ENCODE peak calls at places on chromosome 17, in five cellular contexts. D, M, L, E and A are unnamed samples.
A peak's percentile ranks its signal among the peaks of the same experiment; 100 is the strongest.

GRCh38 chr17:51739245-51739886 is 419.1 kb downstream of the CA10 start:
- DNase-seq in E (no peak), L (no peak), D (no peak), M (no peak), A (no peak)

GRCh38 chr17:19750835-19751234 is 2.7 kb upstream of the ALDH3A1 start:
- DNase-seq in D (no peak), M (no peak), L (no peak), E (no peak), A (no peak)

GRCh38 chr17:38719943-38720641 is 10.0 kb upstream of the CISD3 start:
- DNase-seq in E (no peak), M (no peak), D (no peak), L (peak; percentile 59), A (peak; percentile 60)

GRCh38 chr17:19933633-19934032 is 44.0 kb downstream of the AKAP10 start:
- DNase-seq in E (no peak), L (no peak), M (no peak), D (no peak), A (no peak)

GRCh38 chr17:61072648-61073047 is 327.0 kb upstream of the TBX2 start:
- DNase-seq in D (no peak), L (no peak), M (no peak), E (no peak), A (no peak)

GRCh38 chr17:77086433-77087010 is 54.2 kb upstream of the SEC14L1 start:
- DNase-seq in D (peak; percentile 74), E (peak; percentile 41), M (peak; percentile 13), L (peak; percentile 95), A (peak; percentile 95)

GRCh38 chr17:1241904-1242303 is 28.3 kb upstream of the BHLHA9 start:
- DNase-seq in E (no peak), M (peak; percentile 45), D (no peak), L (no peak), A (no peak)

GRCh38 chr17:41442772-41443171 is 2.0 kb upstream of the KRT38 start:
- DNase-seq in M (peak; percentile 60), L (no peak), D (no peak), E (no peak), A (no peak)

GRCh38 chr17:70171159-70171558 is 1.8 kb downstream of the KCNJ2 start:
- DNase-seq in D (no peak), L (no peak), M (no peak), E (no peak), A (no peak)

GRCh38 chr17:1905190-1905919 is 75.5 kb downstream of the RPA1 start:
- DNase-seq in M (no peak), L (peak; percentile 33), E (no peak), D (no peak), A (no peak)

GRCh38 chr17:50538549-50539410 is 6.2 kb downstream of the EPN3 start:
- DNase-seq in M (no peak), E (no peak), L (no peak), D (no peak), A (no peak)

GRCh38 chr17:28792877-28793666 is 49.3 kb downstream of the TRAF4 start:
- DNase-seq in L (no peak), D (no peak), E (peak; percentile 88), M (no peak), A (no peak)

GRCh38 chr17:43665038-43665386 is 3.3 kb upstream of the MEOX1 start:
- DNase-seq in D (no peak), L (no peak), E (no peak), M (no peak), A (no peak)